ENCODE peak calls at places on chromosomes 11 and 22, in seven cellular contexts. R is neural progenitor cell, W is esophagus squamous epithelium, L is pancreas, H is iPS DF 6.9, Z is IMR-90, F is fibroblast of lung. O is an unnamed sample. For H3K36me3, the result is how much of the 10 kb centered on the place peaks cover.

GRCh38 chr11:121328213-121328966 is 35.8 kb downstream of the SC5D start:
- DNase-seq in R (no peak), L (no peak), Z (no peak), F (no peak), H (no peak), W (no peak), O (no peak)

GRCh38 chr22:48884786-48885185 is 942.9 kb downstream of the BRD1 start:
- DNase-seq in H (no peak), L (no peak), F (no peak), R (no peak), W (no peak), Z (no peak), O (no peak)

GRCh38 chr22:21064917-21065864 is 19.4 kb downstream of the LRRC74B start:
- DNase-seq in L (no peak), R (no peak), Z (no peak), W (no peak), F (no peak), H (no peak), O (no peak)

GRCh38 chr22:36348760-36349159 is 39.0 kb downstream of the MYH9 start:
- DNase-seq in F (no peak), Z (no peak), L (no peak), R (no peak), H (no peak), W (no peak), O (peak)

GRCh38 chr11:105799728-105800462 is 190.0 kb downstream of the GRIA4 start:
- DNase-seq in L (no peak), F (peak), Z (no peak), H (no peak), W (no peak), R (no peak), O (no peak)

GRCh38 chr11:112196519-112197087 is 21.3 kb downstream of the BCO2 start:
- DNase-seq in H (no peak), F (no peak), R (no peak), Z (no peak), W (no peak), L (no peak), O (no peak)

GRCh38 chr22:45612940-45613339 is 58.7 kb upstream of the ATXN10 start:
- DNase-seq in H (no peak), L (no peak), F (no peak), W (no peak), R (peak), Z (no peak), O (no peak)

GRCh38 chr11:70476669-70477068 is 78.3 kb downstream of the CTTN start:
- DNase-seq in R (no peak), F (no peak), H (no peak), Z (peak), L (no peak), W (no peak), O (no peak)

GRCh38 chr11:105609341-105609781 is 512 bp upstream of the GRIA4 start:
- DNase-seq in H (no peak), R (peak), Z (peak), W (no peak), F (peak), L (no peak), O (no peak)

GRCh38 chr11:6448574-6448973 is 7.8 kb upstream of the HPX start:
- DNase-seq in L (no peak), Z (no peak), W (no peak), R (no peak), H (no peak), F (no peak), O (no peak)

GRCh38 chr11:8693010-8693551 is 10.5 kb downstream of the RPL27A start:
- DNase-seq in F (no peak), H (no peak), R (no peak), Z (peak), L (no peak), W (no peak), O (no peak)

GRCh38 chr11:61090521-61090920 is 11.8 kb upstream of the CD5 start:
- DNase-seq in H (no peak), L (no peak), F (no peak), R (no peak), Z (no peak), W (no peak), O (no peak)

GRCh38 chr11:57900315-57900714 is 123.4 kb upstream of the OR9Q1 start:
- DNase-seq in F (no peak), W (no peak), H (no peak), Z (no peak), R (no peak), L (no peak), O (no peak)

GRCh38 chr11:77209663-77210062 is 81.6 kb downstream of the MYO7A start:
- DNase-seq in H (no peak), W (no peak), F (no peak), Z (no peak), R (no peak), L (no peak), O (no peak)

GRCh38 chr11:94310191-94310875 is 6.0 kb downstream of the IZUMO1R start:
- DNase-seq in F (no peak), H (no peak), R (no peak), L (no peak), W (no peak), Z (no peak), O (no peak)

GRCh38 chr11:94025695-94026394 is 4.7 kb downstream of the HEPHL1 start:
- DNase-seq in Z (peak), R (no peak), W (no peak), H (no peak), F (peak), L (no peak), O (no peak)

GRCh38 chr11:123543796-123544195 is 110.6 kb downstream of the SCN3B start:
- DNase-seq in W (no peak), Z (peak), F (peak), L (no peak), H (no peak), R (no peak), O (no peak)

GRCh38 chr22:39150848-39151215 is 1.6 kb downstream of the CBX7 start:
- DNase-seq in F (no peak), R (no peak), H (no peak), L (peak), Z (no peak), W (no peak), O (no peak)

GRCh38 chr11:129366737-129367597 is 8.7 kb upstream of the BARX2 start:
- DNase-seq in L (no peak), R (no peak), Z (no peak), W (no peak), F (no peak), H (no peak), O (no peak)

GRCh38 chr11:126611438-126611837 is 256.0 kb downstream of the ST3GAL4 start:
- DNase-seq in H (no peak), F (no peak), W (no peak), L (no peak), R (no peak), Z (no peak), O (no peak)

GRCh38 chr22:49349181-49349835 is 478.4 kb downstream of the BRD1 start:
- DNase-seq in R (no peak), Z (no peak), W (no peak), H (no peak), F (no peak), L (no peak), O (no peak)

GRCh38 chr11:61010466-61011238 is 39.2 kb downstream of the CD6 start:
- DNase-seq in Z (no peak), F (no peak), L (no peak), R (peak), W (no peak), H (no peak), O (no peak)

DNA sequence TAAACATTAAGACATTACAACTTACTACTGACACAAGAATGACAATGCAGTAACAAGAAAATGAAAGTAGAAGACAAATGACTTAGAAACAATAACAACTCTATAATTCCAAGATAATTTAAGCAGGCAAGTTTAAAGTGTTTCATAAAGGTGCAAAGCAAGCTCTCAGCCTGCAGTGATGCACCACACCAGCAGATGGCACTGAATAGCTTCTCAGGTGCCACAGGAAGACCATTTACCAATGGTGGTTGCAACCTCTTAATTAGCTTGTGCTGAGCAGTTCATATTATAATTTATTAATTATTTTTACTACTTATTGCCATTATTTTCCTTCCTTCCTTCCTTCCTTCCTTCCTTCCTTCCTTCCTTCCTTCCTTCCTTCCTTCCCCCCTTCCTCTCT is 60.6 kb downstream of the NXPE2 start:
- DNase-seq in R (peak), Z (peak), L (peak), F (peak), W (no peak), H (peak), O (peak)
- H3K36me3 ChIP-seq in R (under half), Z (under half), L (under half), F (under half), W (under half), H (under half), O (under half)

DNA sequence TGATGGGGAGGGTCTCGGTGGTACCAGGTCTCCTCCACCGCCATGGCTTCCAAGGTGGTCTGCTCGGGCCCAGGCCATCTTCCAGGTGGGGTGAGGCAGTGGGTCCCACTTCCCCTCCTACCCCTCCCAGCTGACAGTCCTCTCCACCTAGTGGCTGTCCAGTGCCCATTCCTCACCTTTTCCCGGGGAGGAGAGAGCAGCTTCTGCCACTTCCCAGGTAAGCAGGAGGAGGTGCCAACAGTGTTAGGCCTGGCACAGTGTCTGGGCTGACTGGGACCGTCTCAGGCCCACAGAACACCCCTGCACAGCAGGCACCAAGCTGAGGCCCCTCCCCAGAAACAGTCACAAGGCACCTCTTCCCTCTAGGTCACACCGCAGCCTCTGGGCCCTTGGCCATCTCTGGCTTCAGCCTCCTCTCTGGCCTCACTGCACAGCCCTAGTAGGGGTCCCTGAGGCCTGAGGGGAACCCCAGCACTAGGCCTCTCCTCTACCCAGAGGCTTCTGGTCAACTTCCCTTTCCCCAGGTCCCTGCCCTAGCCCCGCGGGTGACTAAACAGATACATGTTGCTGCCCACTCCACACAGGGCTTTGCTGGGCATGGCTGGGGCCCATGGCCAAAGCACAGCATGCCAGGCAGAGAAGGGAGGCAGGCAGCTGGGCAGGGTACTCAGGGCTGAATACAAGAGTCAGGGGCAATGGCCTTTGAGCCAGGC is 2.3 kb upstream of the ANKRD13D start:
- DNase-seq in H (no peak), Z (no peak), R (no peak), F (no peak), W (no peak), L (peak), O (peak)
- H3K36me3 ChIP-seq in H (under half), Z (half or more), R (under half), F (under half), W (half or more), L (under half), O (half or more)

GRCh38 chr22:19469421-19469820 is 9.6 kb downstream of the UFD1 start:
- DNase-seq in R (no peak), Z (no peak), F (no peak), L (no peak), W (no peak), H (no peak), O (no peak)
- H3K36me3 ChIP-seq in R (under half), Z (half or more), F (under half), L (under half), W (half or more), H (half or more), O (half or more)

DNA sequence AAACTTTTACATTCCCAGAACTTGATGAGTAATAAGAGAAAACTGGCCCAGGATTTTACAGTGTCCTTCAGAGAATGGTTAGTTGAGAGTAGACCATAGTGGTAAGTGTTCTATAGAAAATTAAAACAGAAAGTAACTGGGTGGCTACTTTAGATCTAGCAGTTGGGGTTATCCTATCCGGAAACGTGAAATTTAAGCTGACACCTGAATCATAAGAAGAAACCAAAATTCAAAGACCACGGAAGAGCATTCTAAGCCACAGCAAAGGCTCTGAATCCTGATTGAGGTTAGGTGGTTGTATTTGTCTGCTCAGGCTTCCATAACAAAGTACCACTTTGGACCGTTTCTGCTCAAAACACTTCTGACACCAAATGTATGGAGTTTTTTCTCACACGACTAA is 34.0 kb downstream of the TTC17 start:
- DNase-seq in W (no peak), L (no peak), Z (no peak), F (no peak), R (no peak), H (no peak), O (no peak)
- H3K36me3 ChIP-seq in W (half or more), L (under half), Z (under half), F (under half), R (under half), H (under half), O (half or more)

DNA sequence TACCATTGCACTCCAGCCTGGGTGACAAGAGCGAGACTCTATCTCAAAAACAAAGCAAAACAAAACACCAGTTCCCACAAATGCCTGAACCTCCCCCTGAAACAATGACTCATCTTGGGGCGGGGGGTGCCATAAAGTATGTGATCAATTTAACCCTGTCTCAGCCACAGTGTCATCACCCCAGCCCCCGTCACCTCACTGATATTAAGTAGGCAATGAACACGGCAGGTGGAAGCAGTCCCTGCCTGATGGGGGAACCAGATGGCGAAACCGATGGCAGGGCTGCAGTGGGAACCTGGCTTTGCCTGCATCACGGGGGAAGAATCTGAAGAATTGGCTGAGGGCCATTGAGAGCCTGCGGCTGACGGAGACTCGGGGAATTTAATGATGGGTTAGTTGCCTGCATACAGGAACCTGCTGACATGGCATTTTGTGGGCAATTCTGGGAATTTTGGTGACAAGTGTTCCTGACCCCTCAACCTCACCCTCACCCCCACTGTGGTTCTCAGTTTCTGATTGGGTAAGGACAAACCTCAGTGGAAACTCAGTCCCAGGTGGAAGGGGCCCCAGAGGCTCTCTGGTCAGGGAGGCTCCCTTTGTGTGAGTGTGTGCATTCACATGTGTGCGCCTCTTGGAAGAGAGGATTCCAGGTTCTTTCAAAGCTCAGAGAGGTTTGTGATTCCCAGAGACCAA is 39.1 kb upstream of the SHISAL1 start:
- DNase-seq in Z (peak), L (peak), H (no peak), W (no peak), F (peak), R (peak), O (no peak)
- H3K36me3 ChIP-seq in Z (under half), L (under half), H (under half), W (under half), F (under half), R (under half), O (under half)

GRCh38 chr11:134343646-134344045 is 11.9 kb downstream of the GLB1L2 start:
- DNase-seq in W (no peak), Z (no peak), F (no peak), R (no peak), H (no peak), L (no peak), O (no peak)

GRCh38 chr11:134340354-134340964 is 8.7 kb downstream of the GLB1L2 start:
- DNase-seq in Z (no peak), H (no peak), R (no peak), F (no peak), W (no peak), L (no peak), O (no peak)

GRCh38 chr11:134339756-134340155 is 8.0 kb downstream of the GLB1L2 start:
- DNase-seq in L (no peak), R (no peak), H (no peak), Z (no peak), F (no peak), W (no peak), O (no peak)

GRCh38 chr11:134342572-134343340 is 11.0 kb downstream of the GLB1L2 start:
- DNase-seq in L (no peak), H (no peak), F (no peak), W (no peak), R (no peak), Z (no peak), O (no peak)

DNA sequence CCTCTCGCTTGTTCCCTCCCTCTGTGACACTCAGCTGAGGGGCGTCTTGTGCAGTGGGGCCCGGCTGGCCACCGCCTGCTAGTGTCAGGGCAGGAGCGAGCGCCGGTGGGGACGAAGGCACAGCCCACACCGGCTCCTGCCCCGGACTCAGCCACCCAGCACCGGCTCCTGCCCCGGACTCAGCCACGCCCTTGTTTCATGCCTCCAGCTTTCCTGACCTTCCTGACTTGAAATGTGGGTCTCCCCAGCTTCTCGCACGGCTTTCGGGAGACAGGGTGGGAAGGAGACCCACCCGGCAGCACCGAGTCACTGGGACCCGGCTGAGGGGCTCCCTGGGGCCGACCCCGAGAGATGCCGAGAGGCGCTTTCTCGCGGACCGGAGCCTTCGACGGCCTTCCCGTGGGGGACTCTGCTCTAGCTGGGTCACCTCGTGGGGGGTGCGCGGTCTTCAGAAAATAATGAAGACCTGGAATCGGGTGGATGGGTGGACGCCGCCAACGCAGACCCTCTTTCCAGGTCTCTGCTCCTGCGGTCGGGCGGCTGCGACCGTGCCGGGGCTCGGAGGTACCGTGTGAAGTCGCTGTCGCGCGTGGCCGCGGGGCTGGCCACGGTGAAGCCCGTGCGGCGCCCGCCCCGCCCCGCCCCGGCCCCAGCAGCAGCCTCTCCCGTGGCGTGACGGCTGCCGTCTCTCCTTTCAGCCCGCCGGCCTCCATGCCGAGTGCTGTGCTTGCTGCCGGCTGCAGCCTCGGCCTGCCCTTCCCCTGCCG is 10.2 kb downstream of the GLB1L2 start:
- DNase-seq in F (no peak), W (no peak), R (no peak), H (no peak), L (no peak), Z (no peak), O (no peak)
- H3K36me3 ChIP-seq in F (under half), W (under half), R (under half), H (under half), L (under half), Z (under half), O (under half)

DNA sequence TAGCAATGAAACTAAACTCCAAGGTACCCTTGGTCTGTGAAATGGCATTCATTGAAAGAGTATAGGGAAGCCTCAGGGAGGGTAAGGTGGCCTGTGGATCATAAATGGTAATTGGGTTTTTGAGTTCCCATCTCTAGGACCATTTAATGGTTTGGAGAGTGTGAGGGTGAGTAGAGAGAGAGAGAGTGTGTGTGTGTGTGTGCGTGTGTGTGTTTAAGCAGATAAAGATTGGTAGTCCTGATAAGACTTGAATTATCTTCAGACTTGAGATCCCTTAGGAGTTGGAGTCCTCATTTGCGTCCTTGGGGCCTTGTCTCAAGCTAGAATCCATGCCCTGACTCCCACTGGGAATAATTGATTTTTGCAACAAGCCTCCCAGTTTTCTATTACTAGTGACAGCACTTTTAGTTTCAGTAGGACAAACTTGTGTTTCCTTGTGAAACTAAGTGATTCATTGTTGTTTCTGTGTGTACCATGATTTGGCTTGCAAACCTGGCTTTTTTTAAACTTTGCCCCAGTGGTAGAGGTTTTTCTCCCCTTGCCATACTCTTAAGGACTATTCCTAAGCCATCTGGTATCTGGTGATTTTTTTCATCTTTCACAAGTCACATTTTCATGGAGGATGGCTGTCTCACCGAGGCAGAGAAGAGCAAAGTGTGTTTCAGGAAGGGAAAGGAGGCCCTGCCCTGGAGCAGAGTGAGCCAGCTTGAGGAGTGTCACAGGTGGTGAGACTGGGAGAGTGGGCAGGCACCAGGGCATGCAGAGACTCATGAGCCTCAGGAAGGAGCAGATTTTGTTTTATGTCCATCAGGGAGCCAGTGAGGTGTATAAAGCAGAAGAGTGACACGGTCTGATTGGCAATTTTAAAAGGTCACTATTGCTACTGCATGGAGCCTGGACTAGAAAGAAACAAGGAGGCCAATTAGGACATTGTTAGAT is 26.7 kb downstream of the ALKBH3 start:
- DNase-seq in Z (no peak), L (no peak), H (no peak), F (no peak), W (no peak), R (no peak), O (no peak)
- H3K36me3 ChIP-seq in Z (under half), L (under half), H (under half), F (under half), W (half or more), R (under half), O (under half)

O was measured in heart right ventricle.